ENCODE peak calls at places on chromosomes 4 and X, in seven cellular contexts. W, F, S, M, U, X and Y are unnamed samples.

GRCh38 chr4:2303121-2303685 is 41.3 kb upstream of the MXD4 start:
- DNase-seq in W (no peak), F (no peak), S (no peak), M (no peak), U (no peak), X (no peak), Y (no peak)

GRCh38 chr4:154984148-154984547 is 203.1 kb downstream of the RBM46 start:
- DNase-seq in W (no peak), F (no peak), S (no peak), M (no peak), U (no peak), X (no peak), Y (no peak)

GRCh38 chr4:154084864-154085263 is 296.0 kb upstream of the SFRP2 start:
- DNase-seq in W (no peak), F (no peak), S (no peak), M (no peak), U (no peak), X (no peak), Y (no peak)

GRCh38 chr4:155666701-155667537 is at the start of gene GUCY1A1:
- DNase-seq in W (peak), F (no peak), S (no peak), M (peak), U (peak), X (peak), Y (no peak)

GRCh38 chrX:46226422-46226821 is 318.8 kb downstream of the ZNF674 start:
- DNase-seq in W (no peak), F (no peak), S (no peak), M (no peak), U (no peak), X (no peak), Y (no peak)

GRCh38 chrX:55715847-55716246 is 1.7 kb upstream of the RRAGB start:
- DNase-seq in W (peak), F (no peak), S (no peak), M (no peak), U (no peak), X (no peak), Y (no peak)

GRCh38 chr4:177339794-177340374 is 30.2 kb downstream of the NEIL3 start:
- DNase-seq in W (peak), F (no peak), S (no peak), M (peak), U (no peak), X (no peak), Y (no peak)

GRCh38 chr4:119098306-119098705 is 37.3 kb upstream of the MYOZ2 start:
- DNase-seq in W (no peak), F (no peak), S (no peak), M (no peak), U (no peak), X (no peak), Y (no peak)

GRCh38 chrX:134172588-134173259 is 64.3 kb upstream of the CCDC160 start:
- DNase-seq in W (no peak), F (no peak), S (no peak), M (peak), U (peak), X (no peak), Y (no peak)

GRCh38 chr4:168995537-168996295 is 14.3 kb downstream of the CBR4 start:
- DNase-seq in W (no peak), F (no peak), S (no peak), M (peak), U (no peak), X (no peak), Y (no peak)

GRCh38 chr4:99529218-99529617 is 18.4 kb downstream of the C4orf17 start:
- DNase-seq in W (no peak), F (no peak), S (no peak), M (peak), U (no peak), X (no peak), Y (no peak)

GRCh38 chr4:112865443-112865842 is 184.0 kb upstream of the ANK2 start:
- DNase-seq in W (no peak), F (no peak), S (no peak), M (no peak), U (no peak), X (no peak), Y (no peak)

GRCh38 chrX:131778269-131779218 is 234.7 kb downstream of the OR13H1 start:
- DNase-seq in W (no peak), F (no peak), S (no peak), M (no peak), U (no peak), X (no peak), Y (no peak)

GRCh38 chrX:81857192-81857591 is 655.3 kb downstream of the SH3BGRL start:
- DNase-seq in W (no peak), F (no peak), S (no peak), M (no peak), U (no peak), X (no peak), Y (no peak)

GRCh38 chr4:5751073-5751917 is 40.3 kb downstream of the EVC start:
- DNase-seq in W (peak), F (no peak), S (no peak), M (peak), U (no peak), X (no peak), Y (no peak)

GRCh38 chrX:63506320-63506719 is 155.2 kb upstream of the SPIN4 start:
- DNase-seq in W (peak), F (no peak), S (no peak), M (peak), U (no peak), X (no peak), Y (peak)

GRCh38 chr4:77600521-77601451 is 4.8 kb upstream of the CXCL13 start:
- DNase-seq in W (peak), F (peak), S (no peak), M (peak), U (peak), X (no peak), Y (no peak)

GRCh38 chrX:140918398-140919043 is 83.9 kb upstream of the SPANXB1 start:
- DNase-seq in W (peak), F (no peak), S (no peak), M (peak), U (peak), X (no peak), Y (peak)

GRCh38 chr4:169251291-169252235 is 19.2 kb downstream of the SH3RF1 start:
- DNase-seq in W (peak), F (no peak), S (no peak), M (no peak), U (no peak), X (no peak), Y (peak)

GRCh38 chr4:41150401-41150800 is 63.9 kb downstream of the APBB2 start:
- DNase-seq in W (no peak), F (no peak), S (no peak), M (no peak), U (no peak), X (no peak), Y (no peak)

GRCh38 chr4:79575709-79576479 is 167.9 kb upstream of the GK2 start:
- DNase-seq in W (no peak), F (no peak), S (no peak), M (no peak), U (no peak), X (peak), Y (no peak)

GRCh38 chr4:94441838-94442237 is 9.9 kb upstream of the PDLIM5 start:
- DNase-seq in W (no peak), F (no peak), S (no peak), M (no peak), U (no peak), X (no peak), Y (no peak)

GRCh38 chr4:42672359-42673083 is 15.6 kb upstream of the ATP8A1 start:
- DNase-seq in W (no peak), F (no peak), S (no peak), M (no peak), U (no peak), X (no peak), Y (no peak)

GRCh38 chrX:150032742-150033141 is 94.5 kb upstream of the EOLA2 start:
- DNase-seq in W (no peak), F (no peak), S (no peak), M (peak), U (no peak), X (no peak), Y (no peak)

GRCh38 chrX:6170424-6170823 is 58.2 kb downstream of the NLGN4X start:
- DNase-seq in W (no peak), F (no peak), S (no peak), M (no peak), U (no peak), X (no peak), Y (no peak)

GRCh38 chr4:147017081-147017480 is 71.4 kb upstream of the TTC29 start:
- DNase-seq in W (no peak), F (no peak), S (no peak), M (peak), U (no peak), X (no peak), Y (no peak)

GRCh38 chr4:111512081-111512774 is 633.0 kb upstream of the FAM241A start:
- DNase-seq in W (no peak), F (no peak), S (no peak), M (peak), U (no peak), X (no peak), Y (no peak)

GRCh38 chr4:40626183-40626990 is 3.3 kb downstream of the RBM47 start:
- DNase-seq in W (peak), F (no peak), S (peak), M (peak), U (no peak), X (no peak), Y (no peak)

GRCh38 chr4:21888195-21888976 is 60.2 kb downstream of the KCNIP4 start:
- DNase-seq in W (no peak), F (no peak), S (no peak), M (peak), U (no peak), X (no peak), Y (no peak)

GRCh38 chr4:154294951-154295350 is 196.6 kb downstream of the DCHS2 start:
- DNase-seq in W (no peak), F (no peak), S (no peak), M (no peak), U (no peak), X (no peak), Y (no peak)

GRCh38 chr4:23266401-23266800 is 573.7 kb downstream of the GBA3 start:
- DNase-seq in W (peak), F (no peak), S (no peak), M (no peak), U (no peak), X (no peak), Y (no peak)

GRCh38 chr4:55393461-55394320 is 2.1 kb upstream of the TMEM165 start:
- DNase-seq in W (no peak), F (no peak), S (no peak), M (no peak), U (no peak), X (no peak), Y (no peak)

GRCh38 chr4:1488357-1488756 is 82.1 kb upstream of the NKX1-1 start:
- DNase-seq in W (no peak), F (no peak), S (peak), M (no peak), U (no peak), X (no peak), Y (peak)

GRCh38 chr4:175070444-175070843 is 152.3 kb downstream of the ADAM29 start:
- DNase-seq in W (peak), F (no peak), S (no peak), M (no peak), U (no peak), X (no peak), Y (no peak)

GRCh38 chrX:20217279-20217678 is 49.4 kb downstream of the RPS6KA3 start:
- DNase-seq in W (no peak), F (no peak), S (no peak), M (peak), U (no peak), X (no peak), Y (no peak)

GRCh38 chr4:171813195-171813955 is at the start of gene GALNTL6:
- DNase-seq in W (peak), F (no peak), S (no peak), M (peak), U (peak), X (no peak), Y (no peak)

GRCh38 chr4:187887886-187888285 is 107.7 kb upstream of the ZFP42 start:
- DNase-seq in W (no peak), F (no peak), S (no peak), M (no peak), U (no peak), X (no peak), Y (no peak)

GRCh38 chr4:143699331-143700059 is 980 bp downstream of the FREM3 start:
- DNase-seq in W (peak), F (no peak), S (no peak), M (no peak), U (no peak), X (no peak), Y (no peak)

DNA sequence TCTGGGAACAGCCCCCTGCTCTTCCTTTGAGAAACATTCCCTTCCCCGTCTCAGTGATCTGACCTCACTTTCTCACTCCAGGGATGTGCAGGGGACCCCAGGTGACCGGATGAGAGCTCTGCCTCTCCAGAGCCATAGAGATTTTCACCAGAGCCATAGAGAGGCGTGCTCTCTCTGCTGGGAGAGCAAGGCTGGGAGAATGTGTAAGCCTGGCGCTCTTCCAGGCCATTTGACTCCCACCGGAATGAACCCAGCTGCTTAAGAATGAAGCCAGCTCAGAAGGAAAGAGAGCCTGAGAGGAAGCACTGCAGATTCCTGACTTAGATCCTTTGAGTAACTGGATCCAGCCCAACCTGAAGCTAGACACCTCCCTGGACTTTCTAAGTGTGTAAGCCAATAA is 106.4 kb downstream of the DHX15 start:
- DNase-seq in W (peak), F (no peak), S (no peak), M (peak), U (no peak), X (no peak), Y (no peak)
- TF ChIP-seq CTCF in W (no peak), F (no peak), S (no peak), M (no peak), U (no peak), X (no peak), Y (no peak)

GRCh38 chr4:182448281-182449151 is 205.3 kb downstream of the TENM3 start:
- DNase-seq in W (peak), F (peak), S (no peak), M (peak), U (peak), X (peak), Y (peak)
- TF ChIP-seq CTCF in W (no peak), F (no peak), S (no peak), M (no peak), U (no peak), X (no peak), Y (no peak)

GRCh38 chrX:15056044-15056443 is 182.8 kb downstream of the MOSPD2 start:
- DNase-seq in W (no peak), F (no peak), S (no peak), M (no peak), U (no peak), X (no peak), Y (no peak)

GRCh38 chrX:15055146-15055930 is 182.1 kb downstream of the MOSPD2 start:
- DNase-seq in W (no peak), F (no peak), S (no peak), M (no peak), U (no peak), X (no peak), Y (no peak)

DNA sequence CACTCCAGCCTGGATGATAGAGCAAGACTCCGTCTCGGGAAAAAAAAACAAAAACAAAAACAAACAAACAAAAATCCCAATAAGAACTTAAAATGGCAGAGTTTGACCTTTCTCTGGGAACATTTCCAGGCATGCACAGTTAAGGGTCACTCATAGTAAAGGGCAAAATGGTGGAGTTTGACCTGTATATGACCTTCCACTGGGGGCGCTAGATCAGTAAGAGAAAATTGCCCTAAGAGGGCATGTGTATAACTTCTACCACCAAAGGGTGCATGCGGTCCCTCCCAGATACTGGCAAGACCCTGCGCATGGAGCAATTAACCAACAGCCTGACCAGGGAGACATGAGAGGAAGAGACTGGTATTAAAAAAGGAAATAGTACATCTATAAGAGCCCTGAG is 177.2 kb downstream of the MOSPD2 start:
- DNase-seq in W (no peak), F (no peak), S (no peak), M (no peak), U (no peak), X (no peak), Y (no peak)
- TF ChIP-seq CTCF in W (peak), F (no peak), S (no peak), M (no peak), U (no peak), X (no peak), Y (no peak)

GRCh38 chrX:117996918-117997480 is 119.6 kb downstream of the KLHL13 start:
- DNase-seq in W (peak), F (no peak), S (no peak), M (no peak), U (no peak), X (no peak), Y (no peak)
- TF ChIP-seq CTCF in W (peak), F (no peak), S (no peak), M (peak), U (no peak), X (no peak), Y (no peak)

DNA sequence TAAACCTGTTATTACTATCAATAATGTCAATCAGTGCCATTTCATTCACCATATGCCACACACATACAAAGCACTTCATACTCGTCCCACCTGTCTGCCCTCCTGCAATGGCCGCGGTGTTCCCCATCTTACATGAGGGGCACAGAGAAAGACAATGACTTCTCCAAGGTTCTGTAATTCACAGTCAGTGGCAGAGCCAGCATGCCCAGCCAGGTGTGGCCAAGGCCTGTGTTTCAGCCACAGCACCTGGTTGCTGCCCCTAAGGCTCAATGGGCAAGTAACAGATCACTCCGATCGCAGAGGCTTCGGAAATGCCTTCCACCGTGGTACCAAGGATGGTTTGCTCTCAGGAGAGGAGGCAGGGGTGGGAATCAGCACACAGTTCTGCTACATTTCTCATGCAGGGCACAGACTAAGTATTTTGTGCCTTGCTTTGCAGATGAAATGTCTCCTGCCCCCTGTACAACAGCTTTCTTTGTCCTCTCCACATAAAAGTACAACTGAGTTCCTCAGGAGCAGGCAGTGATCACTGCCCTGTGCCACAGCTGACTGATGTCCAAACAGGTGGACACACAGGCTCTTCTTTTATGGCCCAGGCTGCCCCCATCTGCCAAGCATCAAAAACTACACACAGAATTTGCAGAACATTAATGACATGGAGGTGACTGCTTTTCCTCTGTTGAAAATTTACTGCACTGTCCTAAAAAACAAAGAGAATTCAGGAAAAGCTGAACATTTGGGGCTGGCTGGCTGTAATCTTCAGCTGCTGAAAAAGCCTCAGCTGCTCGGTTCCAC is 10.8 kb downstream of the AFAP1 start:
- DNase-seq in W (no peak), F (no peak), S (no peak), M (no peak), U (no peak), X (no peak), Y (peak)
- TF ChIP-seq CTCF in W (peak), F (no peak), S (no peak), M (peak), U (no peak), X (peak), Y (no peak)